ENCODE peak calls at places on chromosomes 11 and 22, in five cellular contexts. B, U, L, E and Y are unnamed samples.

GRCh38 chr11:5102246-5102645 is 32.9 kb downstream of the OR52E1 start:
- DNase-seq in B (no peak), U (no peak), L (no peak), E (no peak), Y (no peak)

GRCh38 chr11:120608760-120609211 is 97.2 kb downstream of the GRIK4 start:
- DNase-seq in B (peak; percentile 75), U (no peak), L (no peak), E (no peak), Y (no peak)

GRCh38 chr22:32202539-32203180 is 2.2 kb downstream of the RFPL2 start:
- DNase-seq in B (peak; percentile 16), U (no peak), L (peak; percentile 61), E (peak; percentile 28), Y (peak; percentile 52)

GRCh38 chr22:36277482-36278291 is 24.8 kb downstream of the APOL1 start:
- DNase-seq in B (peak; percentile 65), U (no peak), L (peak; percentile 63), E (peak; percentile 63), Y (peak; percentile 70)

GRCh38 chr11:125084761-125085231 is 21.7 kb downstream of the SLC37A2 start:
- DNase-seq in B (no peak), U (no peak), L (no peak), E (no peak), Y (no peak)

GRCh38 chr22:26748845-26749244 is 91.5 kb downstream of the MIAT start:
- DNase-seq in B (no peak), U (no peak), L (no peak), E (no peak), Y (no peak)

GRCh38 chr11:35036642-35037041 is 102.3 kb upstream of the CD44 start:
- DNase-seq in B (no peak), U (no peak), L (no peak), E (no peak), Y (no peak)

GRCh38 chr22:48820481-48821345 is 1007.0 kb downstream of the BRD1 start:
- DNase-seq in B (no peak), U (no peak), L (no peak), E (no peak), Y (no peak)

GRCh38 chr11:126997196-126997595 is 3.4 kb downstream of the KIRREL3 start:
- DNase-seq in B (no peak), U (no peak), L (no peak), E (no peak), Y (no peak)

GRCh38 chr11:64206457-64207246 is at the start of gene FERMT3:
- DNase-seq in B (no peak), U (no peak), L (no peak), E (peak; percentile 59), Y (no peak)

GRCh38 chr11:1728931-1729691 is 21.3 kb downstream of the IFITM10 start:
- DNase-seq in B (no peak), U (no peak), L (no peak), E (no peak), Y (no peak)

GRCh38 chr11:31340903-31341572 is 28.5 kb downstream of the DCDC1 start:
- DNase-seq in B (peak; percentile 42), U (no peak), L (no peak), E (peak; percentile 1), Y (peak; percentile 71)

GRCh38 chr11:115153731-115154354 is 350.4 kb downstream of the CADM1 start:
- DNase-seq in B (no peak), U (no peak), L (no peak), E (no peak), Y (no peak)

GRCh38 chr11:2755071-2755470 is 55.3 kb upstream of the KCNQ1OT1 start:
- DNase-seq in B (no peak), U (no peak), L (no peak), E (no peak), Y (no peak)

GRCh38 chr11:74611369-74611861 is 19.0 kb downstream of the POLD3 start:
- DNase-seq in B (peak; percentile 79), U (peak; percentile 39), L (no peak), E (no peak), Y (peak; percentile 89)

GRCh38 chr11:416757-417621 is 2.2 kb upstream of the SIGIRR start:
- DNase-seq in B (no peak), U (no peak), L (no peak), E (peak; percentile 36), Y (no peak)

GRCh38 chr22:38348751-38349496 is 31.7 kb upstream of the CSNK1E start:
- DNase-seq in B (no peak), U (no peak), L (no peak), E (no peak), Y (no peak)

GRCh38 chr11:25991476-25991875 is 340.5 kb upstream of the ANO3 start:
- DNase-seq in B (no peak), U (no peak), L (no peak), E (no peak), Y (no peak)

GRCh38 chr11:116686891-116687290 is 85.9 kb downstream of the BUD13 start:
- DNase-seq in B (no peak), U (no peak), L (no peak), E (no peak), Y (no peak)

GRCh38 chr22:38230108-38230825 is 28.5 kb downstream of the MAFF start:
- DNase-seq in B (peak; percentile 47), U (no peak), L (no peak), E (peak; percentile 40), Y (peak; percentile 50)

GRCh38 chr11:36014499-36014898 is 70.6 kb downstream of the LDLRAD3 start:
- DNase-seq in B (no peak), U (no peak), L (no peak), E (no peak), Y (no peak)

GRCh38 chr11:2944953-2945756 is 15.9 kb upstream of the PHLDA2 start:
- DNase-seq in B (peak; percentile 92), U (peak; percentile 76), L (peak; percentile 86), E (peak; percentile 45), Y (peak; percentile 97)

GRCh38 chr11:118921121-118921928 is 4.4 kb downstream of the BCL9L start:
- DNase-seq in B (peak; percentile 97), U (peak; percentile 80), L (no peak), E (no peak), Y (peak; percentile 93)

GRCh38 chr11:76314741-76315090 is 66.2 kb downstream of the THAP12 start:
- DNase-seq in B (peak; percentile 8), U (peak; percentile 19), L (no peak), E (no peak), Y (peak; percentile 39)

GRCh38 chr22:43181321-43182076 is 5.4 kb downstream of the TTLL12 start:
- DNase-seq in B (no peak), U (no peak), L (no peak), E (no peak), Y (no peak)

GRCh38 chr11:19711911-19712280 is 741 bp upstream of the NAV2 start:
- DNase-seq in B (no peak), U (no peak), L (no peak), E (no peak), Y (no peak)

GRCh38 chr11:32198053-32198452 is 107.2 kb downstream of the RCN1 start:
- DNase-seq in B (no peak), U (no peak), L (no peak), E (no peak), Y (no peak)

GRCh38 chr11:10309163-10310093 is 4.6 kb downstream of the ADM start:
- DNase-seq in B (peak; percentile 83), U (no peak), L (no peak), E (no peak), Y (peak; percentile 93)

GRCh38 chr22:49717322-49717919 is 110.3 kb downstream of the BRD1 start:
- DNase-seq in B (no peak), U (no peak), L (no peak), E (no peak), Y (no peak)

GRCh38 chr22:22865311-22866072 is 22.1 kb upstream of the IGLL5 start:
- DNase-seq in B (peak; percentile 33), U (no peak), L (no peak), E (peak; percentile 12), Y (peak; percentile 4)

GRCh38 chr11:7672960-7673723 is at the start of gene CYB5R2:
- DNase-seq in B (peak; percentile 59), U (no peak), L (no peak), E (no peak), Y (peak; percentile 50)

GRCh38 chr22:20010307-20011122 is 6.1 kb downstream of the ARVCF start:
- DNase-seq in B (no peak), U (no peak), L (peak; percentile 15), E (no peak), Y (no peak)

GRCh38 chr11:66529655-66530054 is 16.2 kb downstream of the ZDHHC24 start:
- DNase-seq in B (no peak), U (no peak), L (no peak), E (no peak), Y (no peak)

GRCh38 chr11:95892892-95893570 is 30.9 kb downstream of the MTMR2 start:
- DNase-seq in B (no peak), U (no peak), L (no peak), E (no peak), Y (no peak)